ENCODE peak calls at places on chromosomes 3 and 15, in ten cellular contexts. R is neural progenitor cell; P is SJSA1; L is IMR-90; E is heart right ventricle; V is effector memory CD4-positive, alpha-beta T cell; Y is HAP-1; I is sigmoid colon; M is OCI-LY7; U is adrenal gland. J is an unnamed sample. For H3K9me3, the result is how much of the 10 kb centered on the place peaks cover.

GRCh38 chr3:129341331-129342141 is 62.9 kb downstream of the HMCES start:
- DNase-seq in P (no peak), V (no peak), R (no peak), U (no peak), Y (no peak), M (no peak), E (no peak), I (no peak), L (no peak), J (no peak)

GRCh38 chr3:15800327-15800726 is 2.5 kb upstream of the ANKRD28 start:
- DNase-seq in Y (no peak), R (no peak), I (no peak), L (no peak), P (no peak), U (no peak), V (no peak), M (no peak), E (no peak), J (no peak)

GRCh38 chr3:71721721-71722157 is 3.5 kb downstream of the EIF4E3 start:
- DNase-seq in L (no peak), M (no peak), E (no peak), V (no peak), P (no peak), U (no peak), I (no peak), R (no peak), Y (no peak), J (no peak)

GRCh38 chr3:32391643-32392529 is at the start of gene CMTM7:
- DNase-seq in E (peak), L (peak), Y (peak), U (peak), V (peak), M (peak), R (peak), I (peak), P (peak), J (peak)

GRCh38 chr3:175187586-175187985 is 328.5 kb downstream of the NAALADL2 start:
- DNase-seq in R (no peak), V (no peak), I (no peak), E (no peak), L (peak), P (no peak), Y (no peak), U (no peak), M (no peak), J (no peak)

GRCh38 chr3:143885803-143886427 is 37.6 kb upstream of the SLC9A9 start:
- DNase-seq in Y (peak), M (peak), P (peak), I (no peak), V (no peak), U (peak), E (no peak), L (peak), R (peak), J (no peak)

GRCh38 chr3:52237659-52238172 is 1.2 kb downstream of the TWF2 start:
- DNase-seq in E (peak), U (peak), V (no peak), P (peak), R (no peak), I (peak), L (peak), M (no peak), Y (no peak), J (no peak)

GRCh38 chr3:115658337-115659181 is 35.2 kb downstream of the GAP43 start:
- DNase-seq in M (peak), I (peak), U (peak), Y (peak), P (peak), R (peak), E (peak), V (peak), L (peak), J (peak)

GRCh38 chr3:5187920-5188418 is 462 bp downstream of the EDEM1 start:
- DNase-seq in M (no peak), E (peak), V (peak), U (peak), I (peak), R (peak), Y (no peak), P (peak), L (peak), J (peak)

DNA sequence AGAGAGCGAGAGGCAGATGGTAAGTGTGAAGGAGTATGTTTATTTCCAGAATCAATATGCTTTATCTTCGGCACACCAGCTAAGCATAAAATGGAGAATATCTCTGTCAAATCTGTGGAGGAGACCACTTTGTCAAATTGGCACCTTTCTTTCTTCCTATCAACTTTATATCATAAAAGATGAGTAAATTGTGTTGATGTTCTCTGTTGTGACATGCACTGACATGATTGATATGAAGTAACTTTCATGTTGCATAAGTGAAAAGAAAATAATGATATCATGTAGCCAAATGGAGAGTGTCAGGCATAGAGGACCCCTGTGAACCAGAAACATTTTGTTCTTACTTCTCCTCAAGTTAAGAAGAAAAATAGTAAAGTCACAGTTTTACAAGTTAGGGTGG is 753.8 kb downstream of the ZNF385D start:
- DNase-seq in V (no peak), E (no peak), P (no peak), L (no peak), I (no peak), R (no peak), M (no peak), Y (no peak), U (no peak), J (no peak)
- H3K9me3 ChIP-seq in V (under half), E (under half), P (under half), L (under half), I (under half), R (under half), M (under half), Y (under half), U (under half), J (under half)

GRCh38 chr3:43046583-43046982 is 59.3 kb downstream of the POMGNT2 start:
- DNase-seq in M (no peak), E (no peak), I (no peak), R (no peak), U (no peak), P (no peak), Y (no peak), L (no peak), V (no peak), J (no peak)
- H3K9me3 ChIP-seq in M (under half), E (half or more), I (under half), R (under half), U (under half), P (under half), Y (under half), L (under half), V (under half), J (under half)

GRCh38 chr3:160719710-160720109 is 36.3 kb upstream of the PPM1L start:
- DNase-seq in Y (no peak), V (no peak), L (no peak), U (no peak), P (no peak), I (no peak), M (no peak), E (no peak), R (no peak), J (no peak)
- H3K9me3 ChIP-seq in Y (under half), V (under half), L (under half), U (under half), P (under half), I (under half), M (under half), E (under half), R (under half), J (under half)

GRCh38 chr15:90950676-90951075 is 4.0 kb upstream of the RCCD1 start:
- DNase-seq in I (no peak), P (no peak), Y (no peak), M (no peak), U (no peak), V (no peak), E (no peak), L (no peak), R (no peak), J (no peak)
- H3K9me3 ChIP-seq in I (under half), P (under half), Y (under half), M (under half), U (under half), V (under half), E (under half), L (under half), R (under half), J (under half)

GRCh38 chr3:114447545-114447944 is 153.7 kb downstream of the TIGIT start:
- DNase-seq in R (no peak), Y (peak), M (peak), I (no peak), E (no peak), L (no peak), V (no peak), U (no peak), P (no peak), J (no peak)

GRCh38 chr3:114447950-114448479 is 154.2 kb downstream of the TIGIT start:
- DNase-seq in E (no peak), R (no peak), M (no peak), I (no peak), U (no peak), Y (no peak), P (no peak), V (no peak), L (no peak), J (no peak)

GRCh38 chr3:114444216-114444615 is 150.4 kb downstream of the TIGIT start:
- DNase-seq in V (no peak), I (no peak), Y (no peak), P (no peak), U (no peak), E (no peak), R (no peak), M (no peak), L (no peak), J (no peak)

GRCh38 chr3:114446605-114447004 is 152.8 kb downstream of the TIGIT start:
- DNase-seq in R (no peak), P (no peak), E (peak), M (no peak), U (peak), L (no peak), I (peak), Y (peak), V (no peak), J (no peak)

GRCh38 chr3:114445233-114445632 is 151.4 kb downstream of the TIGIT start:
- DNase-seq in U (no peak), I (no peak), L (peak), V (no peak), Y (no peak), R (no peak), M (no peak), E (no peak), P (no peak), J (no peak)
- H3K9me3 ChIP-seq in U (under half), I (under half), L (under half), V (under half), Y (under half), R (under half), M (under half), E (under half), P (under half), J (under half)

DNA sequence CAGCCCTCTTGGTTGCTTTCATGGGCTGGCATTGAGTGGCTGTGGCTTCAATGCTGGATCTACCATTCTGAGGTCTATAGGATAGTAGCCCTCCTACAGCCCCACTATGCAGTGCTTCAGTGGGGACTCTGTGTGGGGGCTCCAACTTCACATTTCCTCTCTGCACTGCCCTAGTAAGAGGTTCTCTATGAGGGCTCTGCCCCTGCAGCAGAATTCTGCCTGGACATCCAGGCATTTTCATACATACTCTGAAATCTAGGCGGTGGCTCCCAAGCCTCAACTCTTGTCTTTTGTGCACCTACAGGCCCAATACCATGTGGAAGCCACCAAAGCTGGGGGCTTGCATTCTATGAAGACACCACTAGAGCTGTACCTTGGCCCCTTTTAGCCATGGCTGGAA is 195.8 kb downstream of the IGSF11 start:
- DNase-seq in L (no peak), U (no peak), M (no peak), R (no peak), I (no peak), E (no peak), Y (no peak), V (no peak), P (no peak), J (no peak)
- H3K9me3 ChIP-seq in L (under half), U (under half), M (under half), R (under half), I (under half), E (half or more), Y (under half), V (under half), P (under half), J (under half)

J was measured in T-helper 17 cell.